ENCODE peak calls at places on chromosomes 5 and 9, in six cellular contexts. X is frontal cortex; V is mesenteric fat pad; K is HS-5; Q is stimulated activated CD4-positive, alpha-beta T cell treated with anti-CD3 and anti-CD28 coated beads, Interleukin-2, amount 100 ng/mL, for 4 hours; R is NCI-H1930. D is an unnamed sample.

GRCh38 chr9:37904647-37905505 is 949 bp upstream of the SLC25A51 start:
- DNase-seq in X (no peak), V (peak), K (no peak), Q (no peak), R (no peak), D (no peak)

GRCh38 chr9:98547606-98548005 is 161.1 kb downstream of the GABBR2 start:
- DNase-seq in X (no peak), V (no peak), K (no peak), Q (no peak), R (no peak), D (no peak)

GRCh38 chr9:21580636-21581353 is 98.7 kb upstream of the IFNE start:
- DNase-seq in X (no peak), V (no peak), K (no peak), Q (no peak), R (no peak), D (no peak)

GRCh38 chr5:139417214-139417613 is 13.3 kb upstream of the SPATA24 start:
- DNase-seq in X (no peak), V (no peak), K (no peak), Q (no peak), R (no peak), D (no peak)

GRCh38 chr5:157870837-157871834 is 12.2 kb upstream of the CLINT1 start:
- DNase-seq in X (no peak), V (no peak), K (peak), Q (no peak), R (no peak), D (peak)

GRCh38 chr9:79220666-79221065 is 351.1 kb upstream of the TLE4 start:
- DNase-seq in X (no peak), V (no peak), K (no peak), Q (no peak), R (no peak), D (no peak)

GRCh38 chr5:131129306-131129705 is 35.8 kb downstream of the HINT1 start:
- DNase-seq in X (no peak), V (no peak), K (no peak), Q (no peak), R (no peak), D (no peak)

GRCh38 chr9:86405926-86406325 is 51.7 kb upstream of the TUT7 start:
- DNase-seq in X (peak), V (no peak), K (peak), Q (peak), R (no peak), D (peak)

GRCh38 chr5:150587830-150588494 is 52.5 kb upstream of the SYNPO start:
- DNase-seq in X (no peak), V (peak), K (no peak), Q (no peak), R (no peak), D (no peak)

GRCh38 chr5:128213340-128213739 is 129.8 kb downstream of the SLC12A2 start:
- DNase-seq in X (no peak), V (no peak), K (peak), Q (no peak), R (peak), D (no peak)

GRCh38 chr5:83097582-83098265 is 20.4 kb downstream of the XRCC4 start:
- DNase-seq in X (no peak), V (no peak), K (no peak), Q (no peak), R (no peak), D (no peak)

GRCh38 chr5:77948476-77948875 is 172.3 kb upstream of the TBCA start:
- DNase-seq in X (no peak), V (no peak), K (no peak), Q (no peak), R (no peak), D (no peak)

D was measured in epithelial cell of prostate.